ENCODE peak calls at places on chromosomes 6 and 20, in six cellular contexts. I, H, N, A, P and W are unnamed samples.

GRCh38 chr6:82612475-82612874 is 248.9 kb downstream of the TPBG start:
- DNase-seq in A (no peak), N (no peak), I (no peak), H (no peak), P (no peak), W (no peak)

GRCh38 chr6:148413321-148414094 is 70.9 kb downstream of the SASH1 start:
- DNase-seq in A (no peak), P (no peak), I (no peak), H (no peak), N (no peak), W (no peak)

GRCh38 chr20:25233016-25233772 is 14.7 kb upstream of the PYGB start:
- DNase-seq in A (peak), P (peak), N (peak), I (peak), H (no peak), W (peak)

GRCh38 chr20:20611165-20611564 is 101.3 kb downstream of the RALGAPA2 start:
- DNase-seq in P (peak), H (no peak), I (no peak), N (no peak), A (no peak), W (no peak)

GRCh38 chr6:135853227-135853626 is 1.7 kb downstream of the PDE7B start:
- DNase-seq in N (no peak), H (no peak), P (no peak), I (no peak), A (peak), W (no peak)

GRCh38 chr6:33670086-33670660 is 41.3 kb downstream of the UQCC2 start:
- DNase-seq in P (no peak), A (no peak), H (no peak), I (no peak), N (no peak), W (no peak)

GRCh38 chr6:89597988-89598387 is 40.6 kb downstream of the LYRM2 start:
- DNase-seq in P (peak), H (no peak), A (no peak), I (no peak), N (no peak), W (no peak)

GRCh38 chr20:17570347-17571152 is 675 bp downstream of the DSTN start:
- DNase-seq in P (peak), H (peak), N (peak), I (peak), A (peak), W (peak)

GRCh38 chr6:119020597-119021561 is 57.6 kb downstream of the FAM184A start:
- DNase-seq in N (no peak), H (no peak), I (no peak), A (no peak), P (no peak), W (no peak)

GRCh38 chr6:19831358-19831757 is 5.8 kb upstream of the ID4 start:
- DNase-seq in A (no peak), N (no peak), H (no peak), I (no peak), P (no peak), W (no peak)

GRCh38 chr6:14981960-14982359 is 263.9 kb upstream of the JARID2 start:
- DNase-seq in A (no peak), N (no peak), I (no peak), P (no peak), H (no peak), W (no peak)

GRCh38 chr6:10073326-10073725 is 341.5 kb downstream of the TFAP2A start:
- DNase-seq in H (no peak), A (no peak), P (no peak), N (no peak), I (no peak), W (no peak)

GRCh38 chr6:141105481-141105880 is 1027.2 kb upstream of the GJE1 start:
- DNase-seq in A (peak), I (no peak), P (no peak), N (no peak), H (peak), W (no peak)

GRCh38 chr6:85920782-85921181 is 278.1 kb upstream of the SYNCRIP start:
- DNase-seq in P (no peak), H (no peak), I (no peak), N (no peak), A (no peak), W (peak)

GRCh38 chr20:59723607-59724456 is 119.5 kb downstream of the PHACTR3 start:
- DNase-seq in H (no peak), A (no peak), I (no peak), N (no peak), P (no peak), W (no peak)

GRCh38 chr6:48200874-48201273 is 89.9 kb upstream of the PTCHD4 start:
- DNase-seq in A (no peak), H (no peak), P (peak), N (no peak), I (no peak), W (no peak)

GRCh38 chr20:43507150-43508080 is at the start of gene L3MBTL1:
- DNase-seq in N (peak), P (peak), I (no peak), H (peak), A (peak), W (peak)

GRCh38 chr20:31523361-31524283 is 9.4 kb downstream of the HM13 start:
- DNase-seq in N (peak), A (peak), H (no peak), I (peak), P (no peak), W (no peak)

GRCh38 chr6:137969874-137970273 is 102.8 kb downstream of the TNFAIP3 start:
- DNase-seq in H (no peak), A (no peak), P (no peak), I (no peak), N (no peak), W (no peak)

GRCh38 chr6:156601156-156601820 is 175.9 kb upstream of the ARID1B start:
- DNase-seq in H (no peak), P (no peak), I (no peak), A (no peak), N (no peak), W (no peak)

GRCh38 chr6:114153448-114153847 is 182.5 kb upstream of the HDAC2 start:
- DNase-seq in I (no peak), A (no peak), P (no peak), H (no peak), N (no peak), W (no peak)

GRCh38 chr20:11337361-11338130 is 580.1 kb upstream of the BTBD3 start:
- DNase-seq in P (no peak), H (no peak), A (no peak), N (no peak), I (no peak), W (no peak)

GRCh38 chr6:157236040-157236725 is 87.1 kb downstream of the TMEM242 start:
- DNase-seq in I (no peak), A (no peak), N (no peak), P (no peak), H (no peak), W (no peak)

GRCh38 chr20:10855031-10855430 is 181.2 kb upstream of the JAG1 start:
- DNase-seq in A (no peak), N (no peak), P (no peak), H (no peak), I (no peak), W (no peak)

GRCh38 chr6:69220293-69220847 is 576.4 kb downstream of the LMBRD1 start:
- DNase-seq in H (no peak), A (no peak), P (no peak), N (no peak), I (no peak), W (no peak)

GRCh38 chr20:50478162-50479036 is 31.8 kb upstream of the PTPN1 start:
- DNase-seq in H (peak), A (peak), I (peak), P (peak), N (peak), W (peak)

GRCh38 chr6:156189195-156189594 is 588.0 kb upstream of the ARID1B start:
- DNase-seq in N (no peak), A (no peak), P (no peak), I (no peak), H (no peak), W (no peak)

GRCh38 chr6:111566873-111567517 is 38.7 kb downstream of the TRAF3IP2 start:
- DNase-seq in I (no peak), A (no peak), H (no peak), N (no peak), P (no peak), W (no peak)

GRCh38 chr20:38363004-38363747 is 16.9 kb downstream of the LBP start:
- DNase-seq in H (no peak), P (no peak), N (no peak), I (no peak), A (no peak), W (no peak)

GRCh38 chr6:157625764-157626163 is 197.3 kb upstream of the SNX9 start:
- DNase-seq in P (no peak), N (no peak), H (no peak), A (no peak), I (no peak), W (no peak)

GRCh38 chr6:146650799-146651481 is 52.2 kb downstream of the ADGB start:
- DNase-seq in N (no peak), I (no peak), H (no peak), A (no peak), P (no peak), W (no peak)

GRCh38 chr6:21367649-21368154 is 225.8 kb upstream of the SOX4 start:
- DNase-seq in P (peak), N (no peak), H (no peak), A (no peak), I (no peak), W (no peak)

GRCh38 chr6:161226005-161226964 is 47.6 kb downstream of the AGPAT4 start:
- DNase-seq in H (no peak), N (no peak), P (no peak), A (no peak), I (no peak), W (no peak)

GRCh38 chr6:75203721-75204120 is 2.1 kb downstream of the COL12A1 start:
- DNase-seq in P (no peak), N (no peak), H (no peak), A (peak), I (no peak), W (no peak)

GRCh38 chr20:50724851-50725721 is 6.3 kb upstream of the PARD6B start:
- DNase-seq in A (peak), P (peak), I (peak), N (no peak), H (peak), W (no peak)

GRCh38 chr6:75345413-75345812 is 60.8 kb upstream of the TMEM30A start:
- DNase-seq in A (no peak), I (no peak), P (no peak), N (no peak), H (peak), W (no peak)

GRCh38 chr6:159969204-159969912 is 476 bp downstream of the IGF2R start:
- DNase-seq in N (peak), P (no peak), A (peak), H (no peak), I (no peak), W (peak)

DNA sequence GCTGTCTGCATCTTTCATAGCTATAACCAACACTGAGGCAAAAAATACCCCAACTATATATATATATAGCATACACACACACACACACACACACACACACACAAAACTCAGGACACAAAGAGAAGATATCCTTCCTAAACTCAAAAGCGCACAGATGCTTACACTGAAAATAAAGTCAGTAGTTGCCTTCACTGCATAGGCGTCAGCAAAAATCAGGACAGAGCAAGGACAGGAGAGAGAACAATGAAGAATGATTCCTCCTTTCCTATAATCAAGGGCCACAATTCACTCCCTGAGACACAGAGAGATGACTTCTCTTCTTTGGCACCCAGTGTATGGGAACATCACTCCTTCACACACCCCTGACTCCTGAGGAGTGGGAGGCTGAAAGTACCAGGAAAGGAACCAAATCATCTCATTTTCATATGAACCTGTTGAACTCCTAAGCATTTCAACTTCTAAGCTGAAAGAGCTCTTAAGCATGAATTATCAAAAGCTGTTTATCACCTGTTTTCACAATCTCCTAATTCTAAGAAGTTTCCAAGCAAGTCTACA is 141.4 kb downstream of the HIVEP2 start:
- DNase-seq in I (no peak), A (no peak), P (no peak), H (no peak), N (no peak), W (no peak)
- TF ChIP-seq CTCF in I (no peak), A (no peak), P (no peak), H (no peak), N (no peak), W (no peak)

DNA sequence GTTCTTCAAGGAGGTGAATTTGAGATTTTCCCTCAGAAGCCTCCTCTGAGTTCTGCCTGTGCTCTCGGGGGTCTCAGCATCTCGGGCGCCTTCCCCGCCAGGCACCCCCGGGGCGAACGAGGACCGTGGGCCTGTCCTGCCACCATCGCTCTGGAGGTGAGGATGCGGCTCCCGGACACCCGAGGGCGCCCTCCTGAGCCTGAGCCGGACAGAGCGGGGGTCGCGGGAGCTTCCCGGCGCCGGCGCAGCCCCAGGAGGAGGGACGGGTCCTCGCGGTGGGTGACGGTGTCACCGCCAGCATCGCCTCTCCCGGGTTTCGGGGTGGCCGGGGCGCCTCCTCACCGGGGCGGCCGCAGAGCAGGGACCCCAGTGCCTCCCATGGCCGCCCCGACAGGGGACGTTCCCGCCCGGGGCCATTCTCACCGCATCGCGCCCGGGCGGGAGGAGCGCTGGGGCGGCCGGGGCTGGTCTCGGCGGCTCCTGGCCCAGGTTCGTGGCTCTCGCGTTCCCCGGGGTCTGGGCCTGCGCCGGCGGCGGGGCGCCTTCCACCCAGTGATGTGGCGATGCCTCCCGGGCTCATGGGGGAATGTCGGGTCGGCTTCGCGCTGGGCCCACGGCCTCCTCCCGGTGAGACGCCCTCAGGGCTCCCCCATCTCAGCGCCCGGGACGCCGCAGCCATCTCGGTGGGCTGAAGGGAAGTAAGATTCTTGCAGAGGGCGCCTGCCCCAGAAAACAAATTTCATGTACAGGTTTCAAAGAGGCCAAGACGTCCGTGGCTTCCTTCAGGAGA is 210.5 kb downstream of the ERMARD start:
- DNase-seq in I (no peak), P (no peak), A (no peak), H (peak), N (peak), W (no peak)
- TF ChIP-seq CTCF in I (no peak), P (peak), A (no peak), H (peak), N (peak), W (no peak)

GRCh38 chr6:134379086-134379485 is 61.2 kb upstream of the SGK1 start:
- DNase-seq in I (peak), H (peak), P (no peak), N (peak), A (no peak), W (peak)

GRCh38 chr6:134379599-134379998 is 61.7 kb upstream of the SGK1 start:
- DNase-seq in N (no peak), I (no peak), A (no peak), H (no peak), P (no peak), W (no peak)

GRCh38 chr6:134374486-134374885 is 56.6 kb upstream of the SGK1 start:
- DNase-seq in P (no peak), A (peak), I (no peak), N (no peak), H (no peak), W (no peak)

GRCh38 chr6:134375199-134375598 is 57.3 kb upstream of the SGK1 start:
- DNase-seq in H (no peak), P (no peak), I (no peak), A (no peak), N (no peak), W (no peak)

GRCh38 chr6:134376785-134377184 is 58.9 kb upstream of the SGK1 start:
- DNase-seq in I (no peak), N (no peak), A (no peak), P (no peak), H (no peak), W (no peak)
- TF ChIP-seq CTCF in I (no peak), N (no peak), A (no peak), P (no peak), H (no peak), W (no peak)

DNA sequence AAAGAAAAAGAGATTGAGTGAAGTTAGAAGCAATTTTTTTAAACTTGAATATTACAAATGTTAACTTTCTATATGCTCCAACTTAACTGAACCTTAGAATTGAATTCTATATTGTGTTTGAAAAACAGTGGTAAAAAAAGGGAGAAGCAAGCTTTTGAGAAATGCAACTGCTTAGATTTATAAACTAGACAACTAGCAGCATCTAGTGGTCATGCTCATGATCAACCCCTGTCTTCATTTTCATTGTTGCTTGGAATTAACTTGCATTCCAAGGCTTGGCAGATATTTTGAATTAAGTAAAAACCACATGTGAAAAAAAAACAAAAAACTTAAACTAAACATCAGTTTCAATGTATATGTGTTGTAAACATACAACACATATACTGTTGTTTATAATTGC is 113.1 kb downstream of the C6orf58 start:
- DNase-seq in N (no peak), P (no peak), A (peak), H (no peak), I (no peak), W (no peak)
- TF ChIP-seq CTCF in N (no peak), P (peak), A (peak), H (peak), I (no peak), W (no peak)

DNA sequence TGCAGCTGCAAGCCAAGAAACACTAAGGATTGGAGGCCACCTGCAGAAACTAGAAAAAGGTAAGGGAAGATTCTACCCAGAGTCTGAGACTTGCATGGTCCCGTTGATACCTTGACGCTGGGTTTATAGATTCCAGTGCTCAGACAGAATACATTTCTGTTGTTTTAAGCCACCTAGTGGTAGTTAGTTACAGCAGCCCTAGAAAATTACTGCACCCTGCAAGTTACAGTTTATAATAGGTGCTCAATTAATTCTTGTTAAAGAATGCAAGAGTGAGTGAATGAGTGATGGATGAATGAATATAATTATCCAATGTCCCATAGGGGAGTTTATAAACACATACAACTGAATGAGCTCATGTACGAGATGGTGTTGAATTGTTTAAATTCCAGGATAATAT is 453.1 kb upstream of the SLC35B3 start:
- DNase-seq in N (no peak), H (no peak), P (peak), I (no peak), A (no peak), W (no peak)
- TF ChIP-seq CTCF in N (peak), H (peak), P (peak), I (no peak), A (no peak), W (no peak)

GRCh38 chr6:40538556-40538955 is 48.6 kb downstream of the LRFN2 start:
- DNase-seq in I (no peak), P (no peak), H (no peak), N (no peak), A (no peak), W (no peak)

GRCh38 chr6:40537446-40537845 is 49.7 kb downstream of the LRFN2 start:
- DNase-seq in P (no peak), A (no peak), N (no peak), H (no peak), I (no peak), W (no peak)

GRCh38 chr6:40535784-40536380 is 51.3 kb downstream of the LRFN2 start:
- DNase-seq in P (no peak), I (no peak), N (no peak), H (no peak), A (no peak), W (no peak)

GRCh38 chr6:40535105-40535783 is 51.9 kb downstream of the LRFN2 start:
- DNase-seq in N (no peak), I (no peak), A (no peak), H (no peak), P (no peak), W (no peak)

DNA sequence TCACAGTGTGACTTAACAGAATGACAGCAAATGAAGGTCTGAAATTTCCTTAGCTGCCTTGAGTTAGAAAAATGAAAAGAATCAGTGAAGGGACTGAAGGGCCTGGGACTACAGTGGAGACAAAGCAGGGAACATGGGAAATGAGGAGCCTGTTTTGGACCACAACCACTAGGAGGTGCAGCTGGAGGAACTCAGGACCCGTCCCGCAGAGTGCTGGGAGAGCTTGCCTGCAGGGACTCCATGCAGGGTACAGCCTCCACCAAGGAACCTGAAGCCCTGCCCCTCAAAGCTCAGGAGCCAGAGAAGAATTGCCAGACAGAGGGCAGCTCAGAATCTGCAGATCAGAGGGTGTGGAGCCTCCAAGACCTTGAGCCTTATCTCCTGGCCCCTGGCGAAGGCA is 50.7 kb downstream of the LRFN2 start:
- DNase-seq in A (no peak), N (no peak), H (peak), I (no peak), P (peak), W (no peak)
- TF ChIP-seq CTCF in A (no peak), N (no peak), H (peak), I (no peak), P (peak), W (no peak)

GRCh38 chr20:48333707-48334106 is 494.1 kb downstream of the PREX1 start:
- DNase-seq in I (no peak), A (no peak), N (no peak), P (no peak), H (no peak), W (no peak)

GRCh38 chr20:48338717-48339116 is 489.1 kb downstream of the PREX1 start:
- DNase-seq in I (no peak), N (no peak), P (no peak), A (peak), H (no peak), W (no peak)

GRCh38 chr20:48336647-48337046 is 491.2 kb downstream of the PREX1 start:
- DNase-seq in P (peak), I (no peak), H (no peak), A (no peak), N (no peak), W (no peak)

GRCh38 chr20:48332555-48332954 is 495.2 kb downstream of the PREX1 start:
- DNase-seq in P (no peak), A (peak), H (no peak), I (no peak), N (no peak), W (no peak)

GRCh38 chr20:48335421-48336090 is 492.2 kb downstream of the PREX1 start:
- DNase-seq in H (no peak), P (no peak), A (no peak), N (no peak), I (no peak), W (no peak)
- TF ChIP-seq CTCF in H (no peak), P (no peak), A (no peak), N (no peak), I (no peak), W (no peak)